ENCODE peak calls at places on chromosomes 12 and 14, in seven cellular contexts. One of them, this sample, is unnamed.

GRCh38 chr14:32761381-32761968 is 177.2 kb upstream of the NPAS3 start:
- DNase-seq in ovary: no peak
- DNase-seq in stimulated activated CD8-positive, alpha-beta memory T cell treated with anti-CD3 and anti-CD28 coated beads, Interleukin-4, amount 100 ng/mL, for 48 hours: no peak
- DNase-seq in stimulated activated CD4-positive, alpha-beta T cell treated with anti-CD3 and anti-CD28 coated beads, Interleukin-1b, Interleukin-23, amount 100 ng/mL, for 24 hours: no peak
- DNase-seq in HAP-1: no peak
- DNase-seq in DMS 273 treated with DMSO at 0.1 percent for 48 hours: no peak
- DNase-seq in SW480: no peak
- DNase-seq in this sample: no peak

GRCh38 chr14:99436247-99437180 is 44.1 kb downstream of the SETD3 start:
- DNase-seq in SW480: no peak
- DNase-seq in stimulated activated CD8-positive, alpha-beta memory T cell treated with anti-CD3 and anti-CD28 coated beads, Interleukin-4, amount 100 ng/mL, for 48 hours: no peak
- DNase-seq in HAP-1: no peak
- DNase-seq in stimulated activated CD4-positive, alpha-beta T cell treated with anti-CD3 and anti-CD28 coated beads, Interleukin-1b, Interleukin-23, amount 100 ng/mL, for 24 hours: no peak
- DNase-seq in DMS 273 treated with DMSO at 0.1 percent for 48 hours: no peak
- DNase-seq in ovary: no peak
- DNase-seq in this sample: peak

GRCh38 chr12:50642035-50642451 is 121.9 kb upstream of the ATF1 start:
- DNase-seq in stimulated activated CD4-positive, alpha-beta T cell treated with anti-CD3 and anti-CD28 coated beads, Interleukin-1b, Interleukin-23, amount 100 ng/mL, for 24 hours: no peak
- DNase-seq in ovary: no peak
- DNase-seq in SW480: no peak
- DNase-seq in stimulated activated CD8-positive, alpha-beta memory T cell treated with anti-CD3 and anti-CD28 coated beads, Interleukin-4, amount 100 ng/mL, for 48 hours: no peak
- DNase-seq in DMS 273 treated with DMSO at 0.1 percent for 48 hours: no peak
- DNase-seq in HAP-1: no peak
- DNase-seq in this sample: peak

GRCh38 chr12:70242695-70243509 is at the start of gene CNOT2:
- DNase-seq in DMS 273 treated with DMSO at 0.1 percent for 48 hours: peak
- DNase-seq in HAP-1: peak
- DNase-seq in stimulated activated CD8-positive, alpha-beta memory T cell treated with anti-CD3 and anti-CD28 coated beads, Interleukin-4, amount 100 ng/mL, for 48 hours: peak
- DNase-seq in stimulated activated CD4-positive, alpha-beta T cell treated with anti-CD3 and anti-CD28 coated beads, Interleukin-1b, Interleukin-23, amount 100 ng/mL, for 24 hours: peak
- DNase-seq in ovary: peak
- DNase-seq in SW480: peak
- DNase-seq in this sample: peak

GRCh38 chr12:1933342-1933992 is 15.0 kb upstream of the CACNA2D4 start:
- DNase-seq in SW480: no peak
- DNase-seq in stimulated activated CD4-positive, alpha-beta T cell treated with anti-CD3 and anti-CD28 coated beads, Interleukin-1b, Interleukin-23, amount 100 ng/mL, for 24 hours: no peak
- DNase-seq in stimulated activated CD8-positive, alpha-beta memory T cell treated with anti-CD3 and anti-CD28 coated beads, Interleukin-4, amount 100 ng/mL, for 48 hours: peak
- DNase-seq in HAP-1: peak
- DNase-seq in DMS 273 treated with DMSO at 0.1 percent for 48 hours: no peak
- DNase-seq in ovary: no peak
- DNase-seq in this sample: no peak

GRCh38 chr14:90658541-90658967 is 157.7 kb downstream of the TTC7B start:
- DNase-seq in SW480: peak
- DNase-seq in stimulated activated CD8-positive, alpha-beta memory T cell treated with anti-CD3 and anti-CD28 coated beads, Interleukin-4, amount 100 ng/mL, for 48 hours: no peak
- DNase-seq in stimulated activated CD4-positive, alpha-beta T cell treated with anti-CD3 and anti-CD28 coated beads, Interleukin-1b, Interleukin-23, amount 100 ng/mL, for 24 hours: no peak
- DNase-seq in HAP-1: no peak
- DNase-seq in ovary: no peak
- DNase-seq in DMS 273 treated with DMSO at 0.1 percent for 48 hours: no peak
- DNase-seq in this sample: no peak

GRCh38 chr14:103372552-103373304 is 12.5 kb upstream of the MARK3 start:
- DNase-seq in SW480: peak
- DNase-seq in DMS 273 treated with DMSO at 0.1 percent for 48 hours: no peak
- DNase-seq in ovary: no peak
- DNase-seq in HAP-1: no peak
- DNase-seq in stimulated activated CD8-positive, alpha-beta memory T cell treated with anti-CD3 and anti-CD28 coated beads, Interleukin-4, amount 100 ng/mL, for 48 hours: peak
- DNase-seq in stimulated activated CD4-positive, alpha-beta T cell treated with anti-CD3 and anti-CD28 coated beads, Interleukin-1b, Interleukin-23, amount 100 ng/mL, for 24 hours: no peak
- DNase-seq in this sample: peak

GRCh38 chr12:100877776-100878175 is 83.2 kb downstream of the ANO4 start:
- DNase-seq in stimulated activated CD8-positive, alpha-beta memory T cell treated with anti-CD3 and anti-CD28 coated beads, Interleukin-4, amount 100 ng/mL, for 48 hours: no peak
- DNase-seq in ovary: no peak
- DNase-seq in DMS 273 treated with DMSO at 0.1 percent for 48 hours: no peak
- DNase-seq in SW480: peak
- DNase-seq in HAP-1: no peak
- DNase-seq in stimulated activated CD4-positive, alpha-beta T cell treated with anti-CD3 and anti-CD28 coated beads, Interleukin-1b, Interleukin-23, amount 100 ng/mL, for 24 hours: no peak
- DNase-seq in this sample: peak

GRCh38 chr14:83826838-83827237 is 1703.1 kb upstream of the FLRT2 start:
- DNase-seq in SW480: no peak
- DNase-seq in stimulated activated CD8-positive, alpha-beta memory T cell treated with anti-CD3 and anti-CD28 coated beads, Interleukin-4, amount 100 ng/mL, for 48 hours: no peak
- DNase-seq in ovary: no peak
- DNase-seq in DMS 273 treated with DMSO at 0.1 percent for 48 hours: no peak
- DNase-seq in stimulated activated CD4-positive, alpha-beta T cell treated with anti-CD3 and anti-CD28 coated beads, Interleukin-1b, Interleukin-23, amount 100 ng/mL, for 24 hours: no peak
- DNase-seq in HAP-1: no peak
- DNase-seq in this sample: no peak

GRCh38 chr12:130357241-130357640 is 19.6 kb downstream of the PIWIL1 start:
- DNase-seq in DMS 273 treated with DMSO at 0.1 percent for 48 hours: no peak
- DNase-seq in ovary: no peak
- DNase-seq in stimulated activated CD8-positive, alpha-beta memory T cell treated with anti-CD3 and anti-CD28 coated beads, Interleukin-4, amount 100 ng/mL, for 48 hours: no peak
- DNase-seq in stimulated activated CD4-positive, alpha-beta T cell treated with anti-CD3 and anti-CD28 coated beads, Interleukin-1b, Interleukin-23, amount 100 ng/mL, for 24 hours: no peak
- DNase-seq in HAP-1: no peak
- DNase-seq in SW480: no peak
- DNase-seq in this sample: peak

GRCh38 chr12:12613334-12613733 is 1.7 kb downstream of the CREBL2 start:
- DNase-seq in stimulated activated CD4-positive, alpha-beta T cell treated with anti-CD3 and anti-CD28 coated beads, Interleukin-1b, Interleukin-23, amount 100 ng/mL, for 24 hours: no peak
- DNase-seq in ovary: no peak
- DNase-seq in SW480: no peak
- DNase-seq in DMS 273 treated with DMSO at 0.1 percent for 48 hours: no peak
- DNase-seq in HAP-1: no peak
- DNase-seq in stimulated activated CD8-positive, alpha-beta memory T cell treated with anti-CD3 and anti-CD28 coated beads, Interleukin-4, amount 100 ng/mL, for 48 hours: no peak
- DNase-seq in this sample: no peak

GRCh38 chr14:101132051-101132541 is 228.6 kb upstream of the RTL1 start:
- DNase-seq in ovary: no peak
- DNase-seq in DMS 273 treated with DMSO at 0.1 percent for 48 hours: no peak
- DNase-seq in SW480: no peak
- DNase-seq in HAP-1: no peak
- DNase-seq in stimulated activated CD4-positive, alpha-beta T cell treated with anti-CD3 and anti-CD28 coated beads, Interleukin-1b, Interleukin-23, amount 100 ng/mL, for 24 hours: no peak
- DNase-seq in stimulated activated CD8-positive, alpha-beta memory T cell treated with anti-CD3 and anti-CD28 coated beads, Interleukin-4, amount 100 ng/mL, for 48 hours: peak
- DNase-seq in this sample: no peak